ENCODE peak calls at places on chromosome 7, in four cellular contexts. B, K, W and N are unnamed samples.

GRCh38 chr7:91082854-91083495 is 181.3 kb upstream of the FZD1 start:
- DNase-seq in B (peak; percentile 7), K (no peak), W (peak; percentile 63), N (no peak)

GRCh38 chr7:36794689-36795088 is 70.4 kb upstream of the AOAH start:
- DNase-seq in B (no peak), K (no peak), W (no peak), N (peak; percentile 81)

GRCh38 chr7:158357106-158357897 is 230.3 kb downstream of the PTPRN2 start:
- DNase-seq in B (no peak), K (no peak), W (no peak), N (no peak)

GRCh38 chr7:124162667-124163066 is 129.8 kb upstream of the TMEM229A start:
- DNase-seq in B (no peak), K (no peak), W (no peak), N (no peak)

GRCh38 chr7:17680026-17680425 is 260.3 kb downstream of the SNX13 start:
- DNase-seq in B (no peak), K (no peak), W (peak; percentile 93), N (no peak)

GRCh38 chr7:1569016-1569415 is 816 bp downstream of the PSMG3 start:
- DNase-seq in B (no peak), K (no peak), W (peak; percentile 30), N (peak; percentile 61)

GRCh38 chr7:46478046-46478445 is 557.0 kb upstream of the IGFBP3 start:
- DNase-seq in B (no peak), K (no peak), W (peak; percentile 87), N (no peak)

GRCh38 chr7:56063882-56064625 is at the start of gene SUMF2:
- DNase-seq in B (peak; percentile 95), K (peak; percentile 78), W (peak; percentile 96), N (peak; percentile 96)

GRCh38 chr7:155984028-155984607 is 171.9 kb upstream of the SHH start:
- DNase-seq in B (no peak), K (no peak), W (no peak), N (no peak)

GRCh38 chr7:81459485-81459884 is 310.4 kb downstream of the HGF start:
- DNase-seq in B (no peak), K (no peak), W (no peak), N (no peak)

GRCh38 chr7:19558527-19558926 is 150.3 kb downstream of the POLR1F start:
- DNase-seq in B (no peak), K (no peak), W (peak; percentile 55), N (no peak)

GRCh38 chr7:13111230-13111629 is 423.8 kb downstream of the ARL4A start:
- DNase-seq in B (no peak), K (peak; percentile 16), W (peak; percentile 74), N (no peak)

GRCh38 chr7:131300078-131300477 is 27.6 kb upstream of the MKLN1 start:
- DNase-seq in B (no peak), K (no peak), W (no peak), N (no peak)

GRCh38 chr7:64999165-65000004 is 7.1 kb downstream of the ERV3-1 start:
- DNase-seq in B (peak; percentile 59), K (no peak), W (peak; percentile 7), N (peak; percentile 1)

GRCh38 chr7:108109216-108109908 is 20.8 kb downstream of the LAMB4 start:
- DNase-seq in B (peak; percentile 35), K (peak; percentile 21), W (no peak), N (peak; percentile 19)

GRCh38 chr7:97971120-97971989 is 18.6 kb downstream of the OCM2 start:
- DNase-seq in B (no peak), K (no peak), W (peak; percentile 43), N (peak; percentile 6)

GRCh38 chr7:47180268-47180826 is 401.6 kb downstream of the TNS3 start:
- DNase-seq in B (peak; percentile 15), K (peak; percentile 33), W (peak; percentile 88), N (peak; percentile 84)

GRCh38 chr7:24773646-24774045 is 16.4 kb upstream of the GSDME start:
- DNase-seq in B (no peak), K (no peak), W (no peak), N (no peak)

GRCh38 chr7:26663905-26664673 is 200.3 kb downstream of the SKAP2 start:
- DNase-seq in B (no peak), K (no peak), W (peak; percentile 12), N (no peak)

GRCh38 chr7:104686286-104686685 is 327.7 kb upstream of the KMT2E start:
- DNase-seq in B (no peak), K (no peak), W (no peak), N (no peak)

GRCh38 chr7:119996634-119997033 is 276.3 kb upstream of the KCND2 start:
- DNase-seq in B (no peak), K (no peak), W (peak; percentile 1), N (no peak)

GRCh38 chr7:7972128-7972527 is 3.5 kb downstream of the GLCCI1 start:
- DNase-seq in B (no peak), K (no peak), W (peak; percentile 44), N (no peak)

GRCh38 chr7:47314728-47315601 is 266.9 kb downstream of the TNS3 start:
- DNase-seq in B (no peak), K (no peak), W (peak; percentile 49), N (no peak)

GRCh38 chr7:117825132-117825531 is 48.1 kb downstream of the CTTNBP2 start:
- DNase-seq in B (no peak), K (no peak), W (peak; percentile 79), N (no peak)
- TF ChIP-seq CTCF in B (no peak), K (no peak), W (no peak), N (no peak)

GRCh38 chr7:99000196-99000903 is 122.0 kb downstream of the TRRAP start:
- DNase-seq in B (no peak), K (no peak), W (no peak), N (no peak)

GRCh38 chr7:99001482-99002145 is 123.3 kb downstream of the TRRAP start:
- DNase-seq in B (no peak), K (no peak), W (no peak), N (no peak)

GRCh38 chr7:99002146-99002826 is 124.0 kb downstream of the TRRAP start:
- DNase-seq in B (no peak), K (no peak), W (no peak), N (no peak)

GRCh38 chr7:99002827-99003212 is 124.5 kb downstream of the TRRAP start:
- DNase-seq in B (no peak), K (no peak), W (no peak), N (no peak)

GRCh38 chr7:99000904-99001442 is 122.6 kb downstream of the TRRAP start:
- DNase-seq in B (no peak), K (no peak), W (peak; percentile 27), N (no peak)
- TF ChIP-seq CTCF in B (no peak), K (no peak), W (no peak), N (no peak)

GRCh38 chr7:44272456-44272855 is 52.9 kb downstream of the CAMK2B start:
- DNase-seq in B (no peak), K (no peak), W (no peak), N (no peak)

GRCh38 chr7:44267719-44268413 is 57.5 kb downstream of the CAMK2B start:
- DNase-seq in B (no peak), K (no peak), W (no peak), N (no peak)

GRCh38 chr7:44269417-44269816 is 56.0 kb downstream of the CAMK2B start:
- DNase-seq in B (no peak), K (no peak), W (no peak), N (no peak)

GRCh38 chr7:44268671-44269070 is 56.7 kb downstream of the CAMK2B start:
- DNase-seq in B (no peak), K (no peak), W (no peak), N (no peak)

GRCh38 chr7:44269943-44270493 is 55.4 kb downstream of the CAMK2B start:
- DNase-seq in B (no peak), K (no peak), W (no peak), N (no peak)
- TF ChIP-seq CTCF in B (no peak), K (no peak), W (no peak), N (no peak)

GRCh38 chr7:151400626-151401315 is 9.1 kb downstream of the WDR86 start:
- DNase-seq in B (peak; percentile 84), K (no peak), W (no peak), N (no peak)

GRCh38 chr7:151399906-151400305 is 9.9 kb downstream of the WDR86 start:
- DNase-seq in B (no peak), K (no peak), W (peak; percentile 41), N (no peak)

GRCh38 chr7:151397026-151397425 is 12.8 kb downstream of the WDR86 start:
- DNase-seq in B (no peak), K (no peak), W (no peak), N (no peak)

GRCh38 chr7:151399305-151399601 is 10.6 kb downstream of the WDR86 start:
- DNase-seq in B (no peak), K (no peak), W (no peak), N (no peak)

GRCh38 chr7:151398446-151399304 is 11.2 kb downstream of the WDR86 start:
- DNase-seq in B (no peak), K (no peak), W (no peak), N (no peak)
- TF ChIP-seq CTCF in B (no peak), K (no peak), W (no peak), N (no peak)

DNA sequence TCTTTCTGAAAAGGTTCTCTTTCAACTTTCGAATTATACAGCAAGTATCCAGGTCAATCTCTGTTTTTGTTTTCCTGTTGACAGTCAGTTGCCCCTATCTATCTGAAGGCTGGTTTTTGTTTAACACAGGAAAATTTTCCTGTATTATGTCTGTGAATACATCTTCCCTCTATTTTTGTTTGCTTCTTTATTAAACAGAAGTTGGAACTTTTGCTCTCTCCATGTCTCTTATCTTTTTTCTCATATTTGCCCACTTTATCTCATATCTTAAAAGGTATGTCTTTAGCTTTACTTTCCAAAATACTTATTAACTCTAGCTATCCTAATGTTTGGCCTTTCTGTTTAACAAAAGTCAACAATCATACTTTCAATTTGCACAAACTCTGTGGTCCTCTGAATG is 95.0 kb downstream of the BRAF start:
- DNase-seq in B (no peak), K (no peak), W (no peak), N (no peak)
- TF ChIP-seq CTCF in B (no peak), K (no peak), W (no peak), N (no peak)

DNA sequence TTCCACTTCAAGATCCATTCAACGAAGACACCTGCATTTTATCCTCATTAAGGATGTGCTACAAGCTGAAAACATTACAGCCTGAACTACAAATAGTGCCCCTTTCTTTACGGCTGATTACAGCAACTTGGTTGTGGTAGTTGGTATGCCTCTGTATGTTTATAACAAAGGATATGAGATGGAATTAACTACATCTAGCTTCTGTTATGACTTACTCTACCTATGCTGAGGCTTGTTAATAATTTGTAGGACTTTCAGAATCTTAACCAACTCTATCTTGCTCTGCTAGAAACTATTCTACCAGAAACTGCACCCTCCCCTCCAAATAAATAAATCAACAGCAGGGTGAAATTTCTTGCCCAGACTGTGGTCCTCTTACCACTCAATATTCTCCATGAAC is 448.1 kb downstream of the GRM8 start:
- DNase-seq in B (no peak), K (no peak), W (no peak), N (no peak)
- TF ChIP-seq CTCF in B (no peak), K (no peak), W (no peak), N (no peak)

GRCh38 chr7:93799750-93800357 is 90.7 kb downstream of the TFPI2 start:
- DNase-seq in B (peak; percentile 7), K (no peak), W (peak; percentile 36), N (no peak)
- TF ChIP-seq CTCF in B (no peak), K (peak; percentile 22), W (peak; percentile 50), N (no peak)

GRCh38 chr7:106959753-106960152 is 84.8 kb upstream of the PRKAR2B start:
- DNase-seq in B (peak; percentile 4), K (no peak), W (no peak), N (peak; percentile 6)
- TF ChIP-seq CTCF in B (peak; percentile 10), K (no peak), W (no peak), N (no peak)